ENCODE peak calls at places on chromosomes 1 and 21, in seven cellular contexts. F is NB4, M is cardiac muscle cell, I is right lobe of liver, B is ovary, J is hepatocyte, U is AG10803. Q is an unnamed sample.

GRCh38 chr1:32868085-32868484 is 2.6 kb downstream of the FNDC5 start:
- DNase-seq in F (no peak), M (no peak), I (no peak), B (no peak), J (no peak), U (no peak), Q (no peak)

GRCh38 chr1:3226664-3227371 is 157.8 kb downstream of the PRDM16 start:
- DNase-seq in F (no peak), M (no peak), I (no peak), B (no peak), J (no peak), U (no peak), Q (no peak)

GRCh38 chr1:211606327-211606913 is 27.5 kb upstream of the SLC30A1 start:
- DNase-seq in F (peak), M (no peak), I (no peak), B (no peak), J (no peak), U (no peak), Q (no peak)

GRCh38 chr1:201624741-201625646 is 86.1 kb downstream of the NAV1 start:
- DNase-seq in F (no peak), M (no peak), I (no peak), B (no peak), J (no peak), U (peak), Q (peak)

GRCh38 chr1:8902765-8903164 is 24.3 kb upstream of the ENO1 start:
- DNase-seq in F (no peak), M (no peak), I (no peak), B (no peak), J (no peak), U (peak), Q (peak)

GRCh38 chr1:83960669-83961277 is 38.2 kb downstream of the TTLL7 start:
- DNase-seq in F (no peak), M (no peak), I (no peak), B (no peak), J (no peak), U (no peak), Q (peak)

GRCh38 chr1:84573481-84573966 is 716 bp downstream of the CTBS start:
- DNase-seq in F (no peak), M (no peak), I (no peak), B (no peak), J (no peak), U (no peak), Q (peak)

GRCh38 chr1:90359994-90360393 is 357.1 kb downstream of the BARHL2 start:
- DNase-seq in F (no peak), M (no peak), I (no peak), B (no peak), J (no peak), U (no peak), Q (no peak)

GRCh38 chr1:86197206-86197855 is 40.8 kb upstream of the COL24A1 start:
- DNase-seq in F (no peak), M (no peak), I (no peak), B (no peak), J (no peak), U (peak), Q (peak)

GRCh38 chr1:22287273-22287672 is 144.4 kb upstream of the WNT4 start:
- DNase-seq in F (no peak), M (no peak), I (no peak), B (no peak), J (no peak), U (no peak), Q (no peak)

GRCh38 chr1:21264913-21265312 is 25.4 kb downstream of the ECE1 start:
- DNase-seq in F (no peak), M (no peak), I (no peak), B (no peak), J (no peak), U (no peak), Q (peak)

GRCh38 chr21:44086636-44087425 is 20.4 kb upstream of the PWP2 start:
- DNase-seq in F (no peak), M (no peak), I (no peak), B (no peak), J (no peak), U (no peak), Q (no peak)

GRCh38 chr1:150551784-150552691 is 2.8 kb downstream of the ADAMTSL4 start:
- DNase-seq in F (peak), M (no peak), I (peak), B (peak), J (peak), U (peak), Q (peak)

GRCh38 chr1:200267458-200267857 is 142.4 kb downstream of the ZNF281 start:
- DNase-seq in F (no peak), M (no peak), I (no peak), B (no peak), J (no peak), U (no peak), Q (no peak)
- TF ChIP-seq CTCF in F (no peak), M (no peak), I (no peak), B (no peak), J (no peak), U (no peak), Q (no peak)

DNA sequence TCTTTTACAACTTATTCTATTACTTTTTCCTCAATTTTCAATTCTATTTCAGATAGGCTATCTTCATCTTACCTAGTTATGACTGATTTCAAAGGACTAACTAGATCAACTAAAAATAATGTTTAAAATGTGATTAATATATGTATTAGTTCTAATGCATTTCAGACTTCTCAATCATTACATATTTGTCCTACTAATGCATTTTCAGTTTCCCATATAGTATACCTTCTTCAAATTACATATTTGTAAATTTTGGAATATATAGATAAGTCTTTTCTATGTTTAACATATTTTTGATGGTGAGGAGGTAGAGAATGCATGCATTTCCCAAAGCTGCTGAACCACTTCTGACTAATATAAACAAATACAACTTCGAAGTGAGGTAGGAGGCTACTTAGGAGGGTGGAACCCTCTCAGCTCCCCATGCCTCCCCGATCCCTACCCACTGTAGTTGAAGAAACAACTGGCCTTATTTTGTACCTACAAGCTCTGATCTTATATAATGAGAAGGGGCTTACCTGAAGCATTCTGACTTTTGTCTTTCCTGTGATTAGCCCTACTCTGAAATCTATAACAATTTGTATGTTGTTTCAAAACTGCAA is 1.7 kb downstream of the TRMT1L start:
- DNase-seq in F (peak), M (no peak), I (no peak), B (no peak), J (peak), U (no peak), Q (no peak)
- H3K4me3 ChIP-seq in F (peak), M (peak), I (no peak), B (no peak), J (peak), U (peak), Q (peak)

DNA sequence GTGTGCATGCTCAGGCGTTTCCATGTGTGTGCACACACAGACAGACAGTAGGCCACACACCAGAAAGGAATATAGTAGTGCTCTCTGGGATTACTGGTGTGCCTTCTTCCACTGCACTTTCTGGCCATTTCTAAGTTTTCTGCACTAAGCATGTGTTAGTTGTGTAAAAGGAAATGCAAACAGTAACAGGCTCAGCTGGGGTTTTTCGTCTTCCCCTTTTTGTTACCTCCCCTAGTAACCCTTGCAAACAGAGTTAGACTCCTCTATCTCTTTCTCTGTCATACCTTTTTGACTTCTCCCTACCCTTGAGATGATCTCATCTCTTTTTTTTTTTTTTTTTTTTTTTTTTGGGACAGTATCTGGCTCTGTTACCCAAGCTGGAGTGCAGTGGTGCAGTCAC is 196.3 kb downstream of the SDCCAG8 start:
- DNase-seq in F (peak), M (no peak), I (no peak), B (no peak), J (no peak), U (no peak), Q (no peak)
- TF ChIP-seq CTCF in F (no peak), M (no peak), I (no peak), B (no peak), J (no peak), U (no peak), Q (no peak)

GRCh38 chr1:78104322-78104721 is 58.6 kb downstream of the GIPC2 start:
- DNase-seq in F (no peak), M (no peak), I (no peak), B (no peak), J (no peak), U (peak), Q (no peak)

GRCh38 chr1:78101051-78101450 is 55.3 kb downstream of the GIPC2 start:
- DNase-seq in F (no peak), M (no peak), I (no peak), B (no peak), J (no peak), U (no peak), Q (no peak)

GRCh38 chr1:78102082-78102481 is 56.3 kb downstream of the GIPC2 start:
- DNase-seq in F (no peak), M (no peak), I (no peak), B (no peak), J (no peak), U (peak), Q (peak)

GRCh38 chr1:78102916-78103315 is 57.1 kb downstream of the GIPC2 start:
- DNase-seq in F (no peak), M (no peak), I (no peak), B (no peak), J (no peak), U (no peak), Q (no peak)

DNA sequence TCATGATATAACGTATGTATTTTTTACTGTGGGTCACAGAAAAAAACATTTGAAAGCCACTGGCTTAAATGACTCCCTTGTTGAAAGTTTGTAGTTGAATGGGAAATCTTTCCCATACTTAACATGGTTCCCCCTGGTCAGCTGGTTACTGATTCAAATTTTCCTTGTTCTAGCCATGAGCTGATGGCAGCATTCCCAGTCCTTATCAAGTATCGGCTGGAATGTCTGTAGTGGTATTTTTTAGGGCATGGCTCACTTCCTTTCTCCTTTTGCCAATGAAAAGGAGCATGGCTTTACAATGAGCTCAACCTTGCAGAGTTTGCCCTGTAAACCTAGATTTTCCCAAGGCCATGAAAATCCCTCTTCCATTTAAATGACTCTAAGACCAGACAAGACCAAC is 55.7 kb downstream of the GIPC2 start:
- DNase-seq in F (no peak), M (peak), I (no peak), B (peak), J (peak), U (peak), Q (peak)
- H3K4me3 ChIP-seq in F (no peak), M (no peak), I (no peak), B (no peak), J (no peak), U (no peak), Q (no peak)

DNA sequence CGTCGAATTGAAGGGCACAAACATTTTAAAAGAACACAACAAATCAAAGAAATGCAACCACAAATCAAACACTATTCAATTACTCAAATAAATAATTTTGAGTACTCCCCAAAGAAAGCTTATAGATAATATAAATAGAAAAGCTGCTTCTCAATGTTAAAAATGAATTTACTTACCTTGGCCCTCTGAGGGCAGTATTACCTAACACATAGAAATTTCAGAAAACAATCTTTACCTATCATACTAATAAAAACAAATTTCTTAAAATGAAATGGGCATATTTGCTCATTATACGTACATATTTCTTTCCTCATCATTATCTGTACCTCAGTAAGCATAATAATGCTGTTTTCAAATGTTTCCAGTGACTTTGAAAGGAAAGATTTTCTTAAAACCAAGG is 141.8 kb downstream of the AKT3 start:
- DNase-seq in F (peak), M (no peak), I (no peak), B (no peak), J (no peak), U (no peak), Q (peak)
- TF ChIP-seq CTCF in F (no peak), M (peak), I (peak), B (no peak), J (peak), U (peak), Q (peak)

GRCh38 chr1:62286778-62287224 is 32.4 kb downstream of the KANK4 start:
- DNase-seq in F (no peak), M (peak), I (no peak), B (no peak), J (no peak), U (no peak), Q (peak)
- H3K4me3 ChIP-seq in F (no peak), M (no peak), I (no peak), B (no peak), J (no peak), U (no peak), Q (no peak)

GRCh38 chr21:25895565-25896205 is 160.9 kb downstream of the GABPA start:
- DNase-seq in F (peak), M (peak), I (no peak), B (peak), J (no peak), U (peak), Q (peak)
- TF ChIP-seq CTCF in F (no peak), M (peak), I (peak), B (peak), J (peak), U (peak), Q (peak)

GRCh38 chr1:111204923-111205723 is 4.7 kb upstream of the DENND2D start:
- DNase-seq in F (peak), M (no peak), I (no peak), B (no peak), J (no peak), U (no peak), Q (no peak)
- H3K4me3 ChIP-seq in F (no peak), M (no peak), I (peak), B (no peak), J (no peak), U (no peak), Q (no peak)

GRCh38 chr1:178055779-178056471 is 38.0 kb upstream of the RASAL2 start:
- DNase-seq in F (peak), M (no peak), I (no peak), B (no peak), J (peak), U (no peak), Q (no peak)
- TF ChIP-seq CTCF in F (peak), M (no peak), I (peak), B (no peak), J (peak), U (no peak), Q (no peak)

DNA sequence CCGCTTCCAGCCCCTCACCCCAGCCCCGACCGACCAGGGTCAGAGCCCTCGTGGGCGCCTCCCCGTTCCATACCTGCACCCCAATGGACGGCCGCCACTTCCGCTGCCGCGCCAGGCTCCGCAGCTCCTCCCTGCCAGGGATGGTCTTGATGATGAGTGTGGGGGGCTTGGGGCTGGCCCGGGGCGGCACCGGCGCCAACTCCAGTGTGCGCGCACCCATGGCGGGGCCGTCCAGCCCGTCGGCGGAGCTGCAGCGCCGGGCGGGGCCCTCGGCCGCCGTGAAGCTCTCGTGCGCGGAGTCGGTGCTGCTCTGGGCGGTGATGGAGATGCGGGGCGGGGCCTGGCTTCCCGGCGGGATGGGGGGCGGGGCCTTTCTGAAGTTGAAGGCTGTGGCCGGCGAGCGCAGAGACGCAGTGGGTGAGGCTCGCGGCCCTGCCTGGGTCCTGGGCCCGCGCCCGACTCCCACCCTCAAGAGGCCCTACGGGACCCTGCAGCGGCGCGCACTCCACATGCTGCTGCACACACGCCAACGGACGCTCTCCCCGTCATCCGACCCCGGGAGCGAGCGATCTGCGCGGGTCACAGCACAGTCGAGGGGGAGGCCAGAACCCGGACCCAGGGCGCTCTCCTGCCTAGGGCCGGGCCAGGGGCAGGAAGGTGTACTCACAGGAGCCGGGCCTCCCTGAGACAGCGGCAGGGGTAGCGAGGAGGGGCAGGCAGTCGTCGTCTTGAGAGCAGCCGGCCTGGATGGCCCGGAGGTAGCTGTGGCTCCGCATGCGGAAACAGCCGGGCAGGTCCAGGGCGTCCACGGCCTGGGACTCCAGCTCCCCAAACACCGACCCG is 26.1 kb upstream of the SMIM12 start:
- DNase-seq in F (no peak), M (peak), I (no peak), B (no peak), J (peak), U (peak), Q (peak)
- H3K4me3 ChIP-seq in F (no peak), M (peak), I (peak), B (peak), J (no peak), U (peak), Q (peak)

Q was measured in fibroblast of pulmonary artery.